ENCODE peak calls at places on chromosome 17, in four cellular contexts. K, C, W and B are unnamed samples.

GRCh38 chr17:36640836-36641235 is 39.5 kb downstream of the MRM1 start:
- DNase-seq in C (no peak), W (no peak), K (no peak), B (no peak)

GRCh38 chr17:75008373-75008772 is 4.1 kb upstream of the MRPL58 start:
- DNase-seq in W (no peak), K (no peak), C (no peak), B (no peak)

GRCh38 chr17:81453049-81453448 is 57.8 kb downstream of the BAHCC1 start:
- DNase-seq in C (no peak), K (no peak), W (no peak), B (peak; percentile 65)

GRCh38 chr17:77527394-77527793 is 386.6 kb downstream of the SEC14L1 start:
- DNase-seq in C (no peak), W (peak; percentile 59), K (no peak), B (no peak)

GRCh38 chr17:2484876-2485275 is 26.8 kb downstream of the METTL16 start:
- DNase-seq in C (no peak), K (peak; percentile 74), W (no peak), B (no peak)

GRCh38 chr17:1054656-1055055 is 57.7 kb downstream of the TIMM22 start:
- DNase-seq in K (no peak), W (no peak), C (no peak), B (no peak)

GRCh38 chr17:8125947-8126305 is 2.0 kb upstream of the HES7 start:
- DNase-seq in C (no peak), W (no peak), K (peak; percentile 74), B (no peak)

GRCh38 chr17:65638221-65638940 is 76.9 kb upstream of the AXIN2 start:
- DNase-seq in K (no peak), W (peak; percentile 41), C (no peak), B (peak; percentile 85)

GRCh38 chr17:17902877-17903276 is 66.1 kb upstream of the SREBF1 start:
- DNase-seq in K (no peak), W (no peak), C (no peak), B (no peak)

GRCh38 chr17:70855401-70856054 is 686.2 kb downstream of the KCNJ2 start:
- DNase-seq in C (no peak), K (no peak), W (no peak), B (peak; percentile 71)

GRCh38 chr17:43853546-43853945 is 6.6 kb downstream of the CD300LG start:
- DNase-seq in C (no peak), W (no peak), K (no peak), B (no peak)

GRCh38 chr17:5784791-5785190 is 200.5 kb upstream of the NLRP1 start:
- DNase-seq in C (no peak), W (no peak), K (no peak), B (no peak)

GRCh38 chr17:5210091-5210490 is 18.4 kb upstream of the ZNF594 start:
- DNase-seq in K (no peak), W (no peak), C (no peak), B (no peak)

GRCh38 chr17:74677558-74678466 is 34.9 kb downstream of the CD300LF start:
- DNase-seq in W (peak; percentile 43), K (peak; percentile 67), C (no peak), B (no peak)

GRCh38 chr17:64240261-64240740 is 22.8 kb downstream of the TEX2 start:
- DNase-seq in K (no peak), C (no peak), W (no peak), B (no peak)

GRCh38 chr17:55159251-55159650 is 105.5 kb upstream of the HLF start:
- DNase-seq in C (no peak), W (no peak), K (no peak), B (no peak)

GRCh38 chr17:76548378-76549214 is 8.8 kb downstream of the PRCD start:
- DNase-seq in K (no peak), C (no peak), W (no peak), B (no peak)

GRCh38 chr17:44636562-44636961 is 19.7 kb upstream of the MEIOC start:
- DNase-seq in K (no peak), W (peak; percentile 28), C (no peak), B (no peak)

GRCh38 chr17:2064980-2065785 is 10.3 kb downstream of the HIC1 start:
- DNase-seq in W (no peak), C (no peak), K (peak; percentile 94), B (no peak)

GRCh38 chr17:4596636-4597380 is 12.5 kb downstream of the SMTNL2 start:
- DNase-seq in W (no peak), K (no peak), C (no peak), B (no peak)

GRCh38 chr17:41492771-41493170 is 3.1 kb upstream of the KRT36 start:
- DNase-seq in K (no peak), C (no peak), W (peak; percentile 22), B (no peak)

GRCh38 chr17:31136319-31136718 is 41.5 kb downstream of the NF1 start:
- DNase-seq in C (no peak), W (no peak), K (no peak), B (no peak)

GRCh38 chr17:61007980-61008379 is 330.3 kb downstream of the BCAS3 start:
- DNase-seq in W (peak; percentile 4), K (peak; percentile 28), C (no peak), B (no peak)

GRCh38 chr17:66791337-66791736 is 43.6 kb upstream of the CACNG5 start:
- DNase-seq in C (no peak), K (no peak), W (peak; percentile 72), B (no peak)

GRCh38 chr17:69236464-69236863 is 7.8 kb upstream of the ABCA10 start:
- DNase-seq in C (no peak), K (no peak), W (no peak), B (no peak)

GRCh38 chr17:28230011-28230410 is 89.0 kb upstream of the TMEM97 start:
- DNase-seq in C (no peak), W (no peak), K (no peak), B (no peak)

GRCh38 chr17:58306131-58306951 is 22.3 kb downstream of the TSPOAP1 start:
- DNase-seq in W (no peak), C (no peak), K (peak; percentile 39), B (no peak)

GRCh38 chr17:67151717-67152116 is 93.3 kb downstream of the HELZ start:
- DNase-seq in C (no peak), W (no peak), K (no peak), B (no peak)

GRCh38 chr17:70006159-70006558 is 68.9 kb upstream of the KCNJ16 start:
- DNase-seq in C (no peak), W (no peak), K (no peak), B (no peak)

GRCh38 chr17:50266384-50267073 is 7.7 kb upstream of the TMEM92 start:
- DNase-seq in C (no peak), K (peak; percentile 40), W (no peak), B (peak; percentile 66)